ENCODE peak calls at places on chromosomes 6 and 20, in eight cellular contexts. A, F, L, M, W, D, Y and C are unnamed samples.

GRCh38 chr6:40755749-40756452 is 168.7 kb upstream of the LRFN2 start:
- DNase-seq in A (peak), F (no peak), L (no peak), M (no peak), W (no peak), D (no peak), Y (no peak), C (no peak)

GRCh38 chr20:7637184-7637583 is 303.1 kb downstream of the HAO1 start:
- DNase-seq in A (no peak), F (no peak), L (no peak), M (peak), W (no peak), D (no peak), Y (no peak), C (no peak)

GRCh38 chr6:135087403-135087802 is 32.8 kb upstream of the HBS1L start:
- DNase-seq in A (no peak), F (no peak), L (no peak), M (no peak), W (no peak), D (no peak), Y (no peak), C (no peak)

GRCh38 chr6:126628125-126628524 is 288.2 kb downstream of the CENPW start:
- DNase-seq in A (no peak), F (no peak), L (no peak), M (no peak), W (no peak), D (no peak), Y (no peak), C (no peak)

GRCh38 chr6:138509371-138509770 is 10.1 kb upstream of the NHSL1 start:
- DNase-seq in A (peak), F (peak), L (no peak), M (peak), W (no peak), D (no peak), Y (no peak), C (no peak)

GRCh38 chr6:160973856-160974255 is 17.7 kb upstream of the MAP3K4 start:
- DNase-seq in A (peak), F (no peak), L (no peak), M (no peak), W (no peak), D (no peak), Y (no peak), C (no peak)

GRCh38 chr6:40948598-40948997 is 90.4 kb downstream of the UNC5CL start:
- DNase-seq in A (peak), F (no peak), L (no peak), M (peak), W (no peak), D (no peak), Y (no peak), C (no peak)

GRCh38 chr6:144820270-144820669 is 535.1 kb downstream of the UTRN start:
- DNase-seq in A (no peak), F (no peak), L (no peak), M (no peak), W (no peak), D (no peak), Y (no peak), C (no peak)

GRCh38 chr6:107419747-107420146 is 39.6 kb downstream of the PDSS2 start:
- DNase-seq in A (peak), F (no peak), L (no peak), M (no peak), W (no peak), D (no peak), Y (no peak), C (no peak)

GRCh38 chr20:63215101-63216040 is 560 bp downstream of the YTHDF1 start:
- DNase-seq in A (peak), F (peak), L (no peak), M (peak), W (peak), D (peak), Y (no peak), C (no peak)

GRCh38 chr6:7590918-7591302 is 912 bp downstream of the SNRNP48 start:
- DNase-seq in A (peak), F (peak), L (no peak), M (peak), W (no peak), D (no peak), Y (no peak), C (no peak)

GRCh38 chr20:6081236-6081635 is 27.4 kb upstream of the LRRN4 start:
- DNase-seq in A (peak), F (no peak), L (peak), M (peak), W (no peak), D (no peak), Y (no peak), C (no peak)

GRCh38 chr6:45930419-45931059 is 85.1 kb downstream of the CLIC5 start:
- DNase-seq in A (peak), F (peak), L (peak), M (peak), W (peak), D (peak), Y (no peak), C (no peak)
- TF ChIP-seq CTCF in A (peak), F (peak), L (peak), M (peak), W (peak), D (peak), Y (peak), C (peak)

DNA sequence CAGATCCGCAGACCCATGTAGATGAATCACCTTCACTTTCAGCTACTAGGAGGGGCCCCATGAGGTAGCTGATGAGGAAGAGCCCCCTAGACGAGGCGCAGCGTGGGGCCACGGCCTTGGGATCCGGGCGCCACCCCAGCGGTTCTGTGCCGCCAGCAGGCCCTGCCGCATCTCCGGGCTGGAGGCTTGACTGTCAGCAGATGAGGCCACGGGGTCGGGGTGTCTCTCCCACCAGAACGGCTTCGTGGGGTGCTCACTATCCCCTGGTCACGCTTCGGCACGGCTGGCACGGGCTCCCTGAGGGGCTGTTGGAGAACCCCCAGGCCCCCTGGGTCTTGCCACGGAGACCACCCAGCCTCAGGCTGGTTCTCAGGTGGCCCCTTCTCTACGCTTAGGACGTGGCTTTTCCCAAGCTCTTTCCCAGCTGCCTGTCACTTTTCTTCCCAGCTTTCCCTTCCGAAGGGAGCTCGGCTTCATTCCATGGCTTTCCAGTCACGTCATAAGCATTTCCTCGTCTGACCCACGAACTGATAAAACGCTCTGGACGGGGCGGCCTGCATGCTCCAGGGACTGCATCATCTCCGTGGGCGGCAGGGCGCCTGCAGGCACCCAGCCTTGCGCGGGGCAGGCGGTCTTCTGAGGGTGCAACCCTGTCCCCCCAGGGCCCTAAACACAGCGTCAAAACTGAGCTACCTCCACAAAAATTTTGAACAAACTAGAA is 85.9 kb downstream of the THBS2 start:
- DNase-seq in A (peak), F (no peak), L (peak), M (no peak), W (peak), D (peak), Y (no peak), C (no peak)
- H3K4me3 ChIP-seq in A (no peak), F (no peak), L (no peak), M (no peak), W (no peak), D (no peak), Y (no peak), C (no peak)

GRCh38 chr6:83605517-83605916 is 93.2 kb downstream of the PRSS35 start:
- DNase-seq in A (no peak), F (no peak), L (no peak), M (no peak), W (no peak), D (no peak), Y (no peak), C (no peak)
- TF ChIP-seq CTCF in A (no peak), F (no peak), L (no peak), M (no peak), W (no peak), D (no peak), Y (peak), C (no peak)

GRCh38 chr6:129750390-129750789 is 40.4 kb upstream of the ARHGAP18 start:
- DNase-seq in A (peak), F (no peak), L (no peak), M (no peak), W (no peak), D (no peak), Y (no peak), C (no peak)

GRCh38 chr6:129747588-129748112 is 37.7 kb upstream of the ARHGAP18 start:
- DNase-seq in A (no peak), F (no peak), L (no peak), M (no peak), W (no peak), D (no peak), Y (no peak), C (no peak)

GRCh38 chr6:129748901-129749748 is 39.1 kb upstream of the ARHGAP18 start:
- DNase-seq in A (peak), F (no peak), L (no peak), M (peak), W (no peak), D (no peak), Y (no peak), C (no peak)

GRCh38 chr6:129749749-129750120 is 39.8 kb upstream of the ARHGAP18 start:
- DNase-seq in A (peak), F (no peak), L (no peak), M (peak), W (no peak), D (no peak), Y (no peak), C (no peak)

GRCh38 chr6:129748212-129748900 is 38.4 kb upstream of the ARHGAP18 start:
- DNase-seq in A (peak), F (no peak), L (peak), M (peak), W (peak), D (no peak), Y (no peak), C (peak)
- H3K4me3 ChIP-seq in A (no peak), F (no peak), L (no peak), M (no peak), W (no peak), D (no peak), Y (no peak), C (no peak)

GRCh38 chr6:44264154-44265002 is 973 bp downstream of the NFKBIE start:
- DNase-seq in A (no peak), F (no peak), L (no peak), M (no peak), W (no peak), D (no peak), Y (no peak), C (no peak)
- TF ChIP-seq CTCF in A (no peak), F (no peak), L (no peak), M (no peak), W (no peak), D (no peak), Y (no peak), C (no peak)

GRCh38 chr6:108565091-108565766 is 4.5 kb downstream of the FOXO3 start:
- DNase-seq in A (no peak), F (no peak), L (no peak), M (peak), W (no peak), D (no peak), Y (no peak), C (peak)

GRCh38 chr6:108562503-108562993 is 1.8 kb downstream of the FOXO3 start:
- DNase-seq in A (peak), F (peak), L (peak), M (peak), W (peak), D (peak), Y (peak), C (no peak)

GRCh38 chr6:108563292-108563691 is 2.6 kb downstream of the FOXO3 start:
- DNase-seq in A (no peak), F (no peak), L (no peak), M (no peak), W (no peak), D (no peak), Y (no peak), C (no peak)

GRCh38 chr6:108565893-108566292 is 5.2 kb downstream of the FOXO3 start:
- DNase-seq in A (peak), F (peak), L (peak), M (peak), W (peak), D (no peak), Y (no peak), C (no peak)

DNA sequence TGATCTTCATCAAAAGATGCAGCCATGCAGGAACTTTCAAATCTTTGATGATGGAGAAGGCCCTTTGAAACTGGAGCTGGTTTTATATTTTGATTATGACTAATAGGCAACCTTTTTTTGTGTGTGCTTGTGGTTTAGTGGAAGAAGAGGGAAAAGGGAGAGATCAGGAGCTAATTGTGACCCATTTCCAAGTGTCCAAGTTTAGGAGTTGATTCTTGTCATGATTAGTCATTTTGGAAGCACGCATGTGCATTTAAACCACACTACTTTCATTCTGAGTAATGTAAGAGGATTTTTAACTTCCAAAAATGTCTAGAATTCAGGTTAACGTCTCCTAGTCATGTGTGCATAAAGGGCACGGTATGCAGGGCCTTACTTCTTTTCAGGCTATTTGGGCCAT is 3.5 kb downstream of the FOXO3 start:
- DNase-seq in A (peak), F (no peak), L (no peak), M (peak), W (no peak), D (no peak), Y (no peak), C (peak)
- H3K4me3 ChIP-seq in A (peak), F (no peak), L (peak), M (peak), W (peak), D (peak), Y (no peak), C (no peak)

GRCh38 chr6:29557320-29557719 is 2.2 kb downstream of the UBD start:
- DNase-seq in A (no peak), F (no peak), L (no peak), M (no peak), W (no peak), D (no peak), Y (peak), C (no peak)

GRCh38 chr6:29558439-29559079 is 973 bp downstream of the UBD start:
- DNase-seq in A (no peak), F (no peak), L (no peak), M (no peak), W (no peak), D (no peak), Y (no peak), C (no peak)

GRCh38 chr6:29552512-29553051 is 7.0 kb downstream of the UBD start:
- DNase-seq in A (peak), F (no peak), L (no peak), M (peak), W (no peak), D (no peak), Y (no peak), C (peak)

GRCh38 chr6:29554764-29555163 is 4.8 kb downstream of the UBD start:
- DNase-seq in A (no peak), F (no peak), L (no peak), M (peak), W (no peak), D (no peak), Y (no peak), C (no peak)

DNA sequence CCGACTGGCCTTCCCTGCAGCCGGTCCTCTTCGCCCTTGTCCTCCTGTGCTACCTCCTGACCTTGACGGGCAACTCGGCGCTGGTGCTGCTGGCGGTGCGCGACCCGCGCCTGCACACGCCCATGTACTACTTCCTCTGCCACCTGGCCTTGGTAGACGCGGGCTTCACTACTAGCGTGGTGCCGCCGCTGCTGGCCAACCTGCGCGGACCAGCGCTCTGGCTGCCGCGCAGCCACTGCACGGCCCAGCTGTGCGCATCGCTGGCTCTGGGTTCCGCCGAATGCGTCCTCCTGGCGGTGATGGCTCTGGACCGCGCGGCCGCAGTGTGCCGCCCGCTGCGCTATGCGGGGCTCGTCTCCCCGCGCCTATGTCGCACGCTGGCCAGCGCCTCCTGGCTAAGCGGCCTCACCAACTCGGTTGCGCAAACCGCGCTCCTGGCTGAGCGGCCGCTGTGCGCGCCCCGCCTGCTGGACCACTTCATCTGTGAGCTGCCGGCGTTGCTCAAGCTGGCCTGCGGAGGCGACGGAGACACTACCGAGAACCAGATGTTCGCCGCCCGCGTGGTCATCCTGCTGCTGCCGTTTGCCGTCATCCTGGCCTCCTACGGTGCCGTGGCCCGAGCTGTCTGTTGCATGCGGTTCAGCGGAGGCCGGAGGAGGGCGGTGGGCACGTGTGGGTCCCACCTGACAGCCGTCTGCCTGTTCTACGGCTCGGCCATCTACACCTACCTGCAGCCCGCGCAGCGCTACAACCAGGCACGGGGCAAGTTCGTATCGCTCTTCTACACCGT is 6.1 kb downstream of the UBD start:
- DNase-seq in A (peak), F (peak), L (peak), M (peak), W (no peak), D (peak), Y (peak), C (no peak)
- TF ChIP-seq CTCF in A (no peak), F (peak), L (peak), M (no peak), W (no peak), D (peak), Y (peak), C (no peak)

GRCh38 chr6:4606016-4606415 is 170.2 kb upstream of the CDYL start:
- DNase-seq in A (no peak), F (no peak), L (no peak), M (no peak), W (no peak), D (no peak), Y (no peak), C (no peak)

GRCh38 chr6:4608361-4609115 is 167.7 kb upstream of the CDYL start:
- DNase-seq in A (no peak), F (no peak), L (peak), M (no peak), W (no peak), D (peak), Y (no peak), C (no peak)

GRCh38 chr6:4607793-4608192 is 168.4 kb upstream of the CDYL start:
- DNase-seq in A (no peak), F (no peak), L (no peak), M (no peak), W (no peak), D (no peak), Y (no peak), C (no peak)

GRCh38 chr6:4607026-4607704 is 169.0 kb upstream of the CDYL start:
- DNase-seq in A (peak), F (peak), L (peak), M (peak), W (peak), D (peak), Y (no peak), C (no peak)

DNA sequence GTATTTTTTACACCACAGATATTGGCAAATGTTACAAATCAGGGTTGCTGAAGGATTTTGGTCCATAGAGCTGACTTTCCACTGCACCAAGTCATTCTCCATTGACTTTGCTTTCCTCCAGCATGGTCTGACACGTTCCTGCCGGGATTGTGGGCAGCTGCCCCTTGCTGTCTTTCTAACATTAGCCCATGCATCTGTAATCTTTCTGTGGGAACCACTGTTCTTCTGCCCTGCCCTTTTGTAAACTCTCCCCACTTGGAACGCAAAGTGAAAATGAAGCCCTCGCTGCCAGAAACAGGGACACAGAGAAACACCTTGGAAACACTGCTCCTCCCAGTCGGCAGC is 169.6 kb upstream of the CDYL start:
- DNase-seq in A (no peak), F (no peak), L (no peak), M (no peak), W (no peak), D (no peak), Y (no peak), C (no peak)
- H3K4me3 ChIP-seq in A (no peak), F (no peak), L (peak), M (no peak), W (no peak), D (no peak), Y (no peak), C (no peak)

GRCh38 chr6:158595223-158595622 is 35.3 kb downstream of the TMEM181 start:
- DNase-seq in A (peak), F (no peak), L (no peak), M (peak), W (no peak), D (no peak), Y (no peak), C (no peak)
- TF ChIP-seq CTCF in A (peak), F (peak), L (no peak), M (peak), W (no peak), D (no peak), Y (no peak), C (peak)

GRCh38 chr6:35727206-35727934 is 9.5 kb upstream of the ARMC12 start:
- DNase-seq in A (peak), F (peak), L (peak), M (peak), W (peak), D (peak), Y (no peak), C (no peak)

GRCh38 chr6:35729349-35729678 is 7.5 kb upstream of the ARMC12 start:
- DNase-seq in A (no peak), F (no peak), L (no peak), M (no peak), W (no peak), D (no peak), Y (no peak), C (no peak)

GRCh38 chr6:35729722-35730121 is 7.1 kb upstream of the ARMC12 start:
- DNase-seq in A (no peak), F (no peak), L (no peak), M (no peak), W (no peak), D (no peak), Y (no peak), C (no peak)

GRCh38 chr6:35727935-35728662 is 8.7 kb upstream of the ARMC12 start:
- DNase-seq in A (peak), F (peak), L (peak), M (peak), W (peak), D (peak), Y (no peak), C (peak)

GRCh38 chr6:35728663-35729348 is 8.0 kb upstream of the ARMC12 start:
- DNase-seq in A (no peak), F (peak), L (peak), M (peak), W (peak), D (peak), Y (no peak), C (no peak)
- H3K4me3 ChIP-seq in A (no peak), F (no peak), L (peak), M (no peak), W (peak), D (peak), Y (peak), C (no peak)